ENCODE peak calls at places on chromosomes 16 and 17, in ten cellular contexts. Y is KBM-7; V is RKO; N is fibroblast of the aortic adventitia; C is prostate gland; E is MM.1S; J is GF-D8; B is activated CD4-positive, alpha-beta T cell treated with anti-CD3 and anti-CD28 coated beads, Interleukin-2, amount 10 ng/mL, durations not matched to agents 24 days and 14 days; T is astrocyte; O is dorsolateral prefrontal cortex. Z is an unnamed sample.

GRCh38 chr17:79084291-79085153 is 9.9 kb downstream of the ENGASE start:
- DNase-seq in O (no peak), N (no peak), B (no peak), T (no peak), J (no peak), V (no peak), E (no peak), Y (no peak), C (no peak), Z (no peak)

GRCh38 chr17:66165537-66166123 is 26.3 kb downstream of the CEP112 start:
- DNase-seq in E (peak), B (peak), C (peak), Y (peak), J (no peak), T (peak), N (peak), V (peak), O (no peak), Z (no peak)

GRCh38 chr16:84500531-84500930 is 3.9 kb downstream of the MEAK7 start:
- DNase-seq in C (no peak), V (no peak), N (no peak), O (peak), B (no peak), E (no peak), Y (no peak), J (no peak), T (no peak), Z (no peak)

GRCh38 chr16:67886387-67886786 is 1.7 kb downstream of the NRN1L start:
- DNase-seq in C (no peak), V (no peak), B (no peak), E (no peak), Y (no peak), T (no peak), J (no peak), O (no peak), N (no peak), Z (no peak)

GRCh38 chr16:12551530-12551929 is 252.2 kb downstream of the CPPED1 start:
- DNase-seq in C (no peak), V (no peak), J (no peak), Y (no peak), E (no peak), T (no peak), N (no peak), O (no peak), B (peak), Z (no peak)

GRCh38 chr17:72884066-72884465 is 208.4 kb downstream of the SLC39A11 start:
- DNase-seq in E (no peak), N (no peak), O (peak), Y (no peak), J (no peak), T (no peak), C (no peak), V (no peak), B (no peak), Z (no peak)

GRCh38 chr17:31499771-31500554 is 108.5 kb downstream of the RAB11FIP4 start:
- DNase-seq in N (peak), E (no peak), C (no peak), B (no peak), J (no peak), V (no peak), O (peak), T (peak), Y (no peak), Z (no peak)

GRCh38 chr17:29140051-29140582 is 40.1 kb downstream of the MYO18A start:
- DNase-seq in B (peak), C (peak), T (no peak), V (no peak), Y (peak), J (peak), O (no peak), E (peak), N (peak), Z (peak)

GRCh38 chr16:74877706-74878105 is 103.1 kb upstream of the FA2H start:
- DNase-seq in T (no peak), B (no peak), O (no peak), J (no peak), V (no peak), N (no peak), E (no peak), Y (no peak), C (no peak), Z (no peak)

GRCh38 chr16:67028167-67028554 is 788 bp upstream of the CBFB start:
- DNase-seq in O (no peak), Y (no peak), J (no peak), C (no peak), T (no peak), V (no peak), B (no peak), E (no peak), N (no peak), Z (no peak)

GRCh38 chr16:27313422-27314160 is at the start of gene IL4R:
- DNase-seq in J (peak), Y (peak), N (peak), C (peak), O (peak), E (peak), V (peak), T (peak), B (peak), Z (peak)

GRCh38 chr16:74577882-74578366 is 29.0 kb downstream of the GLG1 start:
- DNase-seq in O (no peak), C (no peak), V (peak), J (no peak), E (no peak), B (no peak), N (peak), T (peak), Y (no peak), Z (no peak)

GRCh38 chr16:86048882-86049585 is 150.1 kb downstream of the IRF8 start:
- DNase-seq in J (no peak), Y (no peak), N (no peak), T (no peak), B (no peak), O (no peak), C (no peak), V (no peak), E (no peak), Z (no peak)

GRCh38 chr16:2019919-2020831 is 590 bp downstream of the NPW start:
- DNase-seq in T (no peak), C (no peak), J (no peak), B (no peak), V (no peak), N (no peak), O (no peak), E (no peak), Y (peak), Z (no peak)

GRCh38 chr17:82901356-82901755 is 61.5 kb upstream of the ZNF750 start:
- DNase-seq in C (no peak), O (no peak), E (no peak), T (no peak), B (no peak), Y (no peak), V (no peak), J (no peak), N (no peak), Z (no peak)

GRCh38 chr17:80261159-80261894 is 675 bp downstream of the RNF213 start:
- DNase-seq in B (peak), E (peak), Y (peak), T (no peak), J (peak), N (peak), V (peak), O (peak), C (peak), Z (peak)

GRCh38 chr16:86751081-86752030 is 173.0 kb downstream of the FOXL1 start:
- DNase-seq in N (peak), C (peak), Y (no peak), V (peak), B (no peak), T (peak), O (no peak), J (no peak), E (no peak), Z (no peak)

GRCh38 chr17:30477758-30478115 is 529 bp downstream of the GOSR1 start:
- DNase-seq in N (no peak), V (peak), O (no peak), T (peak), B (no peak), C (no peak), E (peak), Y (no peak), J (no peak), Z (no peak)

GRCh38 chr17:13365331-13365730 is 236.4 kb downstream of the HS3ST3A1 start:
- DNase-seq in O (no peak), T (peak), E (no peak), J (no peak), N (peak), C (no peak), Y (no peak), B (no peak), V (no peak), Z (no peak)

GRCh38 chr17:47687748-47688147 is 6.2 kb upstream of the TBKBP1 start:
- DNase-seq in N (peak), T (no peak), J (no peak), B (no peak), E (peak), O (no peak), V (no peak), C (no peak), Y (no peak), Z (no peak)

GRCh38 chr16:84874553-84874952 is 54.8 kb downstream of the CRISPLD2 start:
- DNase-seq in V (no peak), E (no peak), B (no peak), Y (no peak), C (no peak), N (peak), O (no peak), J (no peak), T (no peak), Z (no peak)

GRCh38 chr16:81467815-81468214 is 23.2 kb downstream of the CMIP start:
- DNase-seq in T (no peak), C (no peak), V (no peak), Y (no peak), O (no peak), J (no peak), N (no peak), B (no peak), E (no peak), Z (no peak)

GRCh38 chr16:88561485-88562369 is 8.5 kb upstream of the ZC3H18 start:
- DNase-seq in C (peak), O (peak), T (peak), N (peak), Y (peak), B (peak), V (peak), E (peak), J (no peak), Z (no peak)

GRCh38 chr16:10088380-10088793 is 93.8 kb downstream of the GRIN2A start:
- DNase-seq in N (peak), E (no peak), J (no peak), V (no peak), Y (no peak), C (no peak), T (peak), O (no peak), B (no peak), Z (no peak)

GRCh38 chr17:6623941-6624340 is 16.6 kb downstream of the KIAA0753 start:
- DNase-seq in J (no peak), C (no peak), N (no peak), V (no peak), T (no peak), E (no peak), B (no peak), Y (no peak), O (no peak), Z (no peak)

GRCh38 chr17:45019177-45019711 is 32.2 kb downstream of the DCAKD start:
- DNase-seq in E (peak), C (no peak), T (no peak), J (no peak), N (peak), B (peak), O (peak), V (peak), Y (peak), Z (no peak)

GRCh38 chr17:5211458-5211857 is 19.8 kb upstream of the ZNF594 start:
- DNase-seq in T (no peak), V (no peak), J (no peak), B (no peak), O (no peak), C (no peak), N (no peak), Y (no peak), E (no peak), Z (no peak)

GRCh38 chr17:62658136-62658535 is 30.7 kb downstream of the MRC2 start:
- DNase-seq in B (no peak), Y (no peak), V (no peak), J (no peak), N (no peak), E (no peak), T (no peak), O (no peak), C (no peak), Z (no peak)

GRCh38 chr17:27473748-27474609 is 17.7 kb downstream of the KSR1 start:
- DNase-seq in B (peak), J (peak), T (no peak), E (peak), Y (peak), N (no peak), O (no peak), C (peak), V (no peak), Z (no peak)

GRCh38 chr17:79777844-79778503 is at the start of gene CBX2:
- DNase-seq in Y (peak), O (peak), B (peak), T (peak), C (peak), V (peak), E (peak), N (peak), J (peak), Z (peak)

GRCh38 chr16:5446623-5447240 is 349.1 kb upstream of the EEF2KMT start:
- DNase-seq in Y (no peak), O (no peak), T (no peak), E (no peak), J (no peak), V (no peak), B (no peak), C (no peak), N (no peak), Z (no peak)

GRCh38 chr17:8875957-8876356 is 8.5 kb upstream of the PIK3R6 start:
- DNase-seq in V (peak), Y (no peak), B (no peak), O (no peak), N (peak), C (no peak), E (no peak), J (no peak), T (peak), Z (no peak)

GRCh38 chr16:54645328-54645727 is 285.3 kb upstream of the IRX5 start:
- DNase-seq in C (peak), N (no peak), B (no peak), T (no peak), J (no peak), E (no peak), Y (no peak), O (no peak), V (no peak), Z (no peak)

GRCh38 chr16:82031116-82032084 is 3.7 kb upstream of the HSD17B2 start:
- DNase-seq in T (peak), N (peak), C (peak), B (no peak), V (peak), Y (peak), E (no peak), O (no peak), J (no peak), Z (no peak)

GRCh38 chr16:54291981-54292487 is 5.4 kb upstream of the IRX3 start:
- DNase-seq in N (peak), T (no peak), J (no peak), E (no peak), B (no peak), O (no peak), Y (no peak), C (no peak), V (no peak), Z (no peak)

GRCh38 chr16:9318764-9319163 is 227.3 kb downstream of the HAPSTR1 start:
- DNase-seq in B (no peak), C (no peak), E (no peak), Y (no peak), O (no peak), J (no peak), N (no peak), T (no peak), V (no peak), Z (no peak)

GRCh38 chr17:17792143-17792550 is 44.6 kb downstream of the SREBF1 start:
- DNase-seq in N (no peak), O (no peak), E (no peak), J (no peak), Y (no peak), T (no peak), B (peak), V (no peak), C (no peak), Z (no peak)

GRCh38 chr17:42184717-42185496 is at the start of gene HCRT:
- DNase-seq in Y (peak), C (no peak), N (no peak), E (peak), B (no peak), O (no peak), J (peak), V (no peak), T (no peak), Z (no peak)

GRCh38 chr16:58046054-58046881 is 20.7 kb downstream of the MMP15 start:
- DNase-seq in Y (peak), O (no peak), B (no peak), V (no peak), T (no peak), E (no peak), J (peak), N (no peak), C (no peak), Z (no peak)

Z was measured in ureter.